ENCODE peak calls at places on chromosomes 6 and 20, in seven cellular contexts. D, K, X, R, L, E and F are unnamed samples.

GRCh38 chr6:137423444-137424168 is 70.6 kb downstream of the OLIG3 start:
- DNase-seq in D (no peak), K (no peak), X (no peak), R (no peak), L (peak), E (no peak), F (no peak)

GRCh38 chr6:51618563-51618962 is 468.9 kb downstream of the PKHD1 start:
- DNase-seq in D (peak), K (no peak), X (peak), R (no peak), L (no peak), E (no peak), F (no peak)

GRCh38 chr6:94270040-94270689 is 850.8 kb upstream of the EPHA7 start:
- DNase-seq in D (no peak), K (no peak), X (peak), R (no peak), L (peak), E (no peak), F (no peak)

GRCh38 chr6:10610289-10610688 is 84.1 kb downstream of the C6orf52 start:
- DNase-seq in D (no peak), K (peak), X (no peak), R (peak), L (no peak), E (peak), F (peak)

GRCh38 chr20:46438156-46438750 is 31.8 kb upstream of the ELMO2 start:
- DNase-seq in D (peak), K (peak), X (peak), R (peak), L (peak), E (no peak), F (no peak)

GRCh38 chr6:161137839-161138544 is 135.9 kb downstream of the AGPAT4 start:
- DNase-seq in D (peak), K (peak), X (no peak), R (peak), L (no peak), E (no peak), F (no peak)

GRCh38 chr20:57341657-57342056 is 9.4 kb upstream of the RAE1 start:
- DNase-seq in D (no peak), K (no peak), X (no peak), R (no peak), L (no peak), E (no peak), F (no peak)

GRCh38 chr6:16437984-16438383 is 199.6 kb downstream of the GMPR start:
- DNase-seq in D (no peak), K (no peak), X (no peak), R (no peak), L (no peak), E (no peak), F (no peak)

GRCh38 chr6:166251655-166252054 is 56.5 kb downstream of the PRR18 start:
- DNase-seq in D (no peak), K (no peak), X (no peak), R (no peak), L (no peak), E (no peak), F (no peak)

GRCh38 chr6:50720623-50721022 is 7.3 kb downstream of the TFAP2D start:
- DNase-seq in D (peak), K (no peak), X (peak), R (no peak), L (no peak), E (no peak), F (no peak)

GRCh38 chr20:57880155-57880648 is 170.4 kb upstream of the PMEPA1 start:
- DNase-seq in D (no peak), K (no peak), X (no peak), R (peak), L (no peak), E (peak), F (no peak)

GRCh38 chr6:104953410-104953953 is 3.4 kb upstream of the LIN28B start:
- DNase-seq in D (no peak), K (no peak), X (peak), R (no peak), L (no peak), E (no peak), F (no peak)

GRCh38 chr6:96947055-96947454 is 22.5 kb downstream of the KLHL32 start:
- DNase-seq in D (no peak), K (no peak), X (no peak), R (no peak), L (no peak), E (no peak), F (no peak)

GRCh38 chr6:119764927-119765681 is 415.5 kb upstream of the MAN1A1 start:
- DNase-seq in D (peak), K (no peak), X (no peak), R (no peak), L (no peak), E (no peak), F (no peak)

GRCh38 chr6:19337103-19337502 is 500.1 kb upstream of the ID4 start:
- DNase-seq in D (no peak), K (no peak), X (no peak), R (no peak), L (no peak), E (no peak), F (no peak)

GRCh38 chr20:13142143-13142542 is 78.9 kb upstream of the ISM1 start:
- DNase-seq in D (no peak), K (no peak), X (peak), R (peak), L (no peak), E (no peak), F (no peak)

GRCh38 chr6:127737009-127737486 is 160.1 kb downstream of the C6orf58 start:
- DNase-seq in D (peak), K (peak), X (peak), R (peak), L (peak), E (no peak), F (peak)

GRCh38 chr6:22664968-22665367 is 95.6 kb downstream of the HDGFL1 start:
- DNase-seq in D (peak), K (no peak), X (no peak), R (no peak), L (no peak), E (no peak), F (no peak)

GRCh38 chr6:55395836-55396235 is 68.6 kb downstream of the GFRAL start:
- DNase-seq in D (no peak), K (peak), X (no peak), R (no peak), L (no peak), E (no peak), F (no peak)

GRCh38 chr20:59598625-59599310 is 5.6 kb upstream of the PHACTR3 start:
- DNase-seq in D (peak), K (no peak), X (peak), R (peak), L (peak), E (peak), F (no peak)

GRCh38 chr20:62025832-62026563 is 39.7 kb downstream of the TAF4 start:
- DNase-seq in D (no peak), K (peak), X (no peak), R (peak), L (peak), E (no peak), F (peak)

GRCh38 chr20:59123011-59123676 is 40.5 kb upstream of the ZNF831 start:
- DNase-seq in D (no peak), K (no peak), X (no peak), R (no peak), L (no peak), E (no peak), F (no peak)

GRCh38 chr6:44224154-44224977 is 971 bp downstream of the SLC29A1 start:
- DNase-seq in D (peak), K (no peak), X (no peak), R (peak), L (peak), E (no peak), F (no peak)

GRCh38 chr6:148323344-148323743 is 19.3 kb upstream of the SASH1 start:
- DNase-seq in D (peak), K (no peak), X (peak), R (peak), L (peak), E (no peak), F (no peak)

GRCh38 chr20:64158346-64159285 is 5.6 kb upstream of the MYT1 start:
- DNase-seq in D (no peak), K (no peak), X (no peak), R (no peak), L (no peak), E (no peak), F (no peak)

GRCh38 chr20:16054917-16055316 is 518.3 kb downstream of the KIF16B start:
- DNase-seq in D (no peak), K (no peak), X (no peak), R (no peak), L (no peak), E (no peak), F (no peak)

GRCh38 chr6:139886396-139886795 is 511.9 kb upstream of the CITED2 start:
- DNase-seq in D (no peak), K (no peak), X (no peak), R (no peak), L (no peak), E (no peak), F (no peak)

DNA sequence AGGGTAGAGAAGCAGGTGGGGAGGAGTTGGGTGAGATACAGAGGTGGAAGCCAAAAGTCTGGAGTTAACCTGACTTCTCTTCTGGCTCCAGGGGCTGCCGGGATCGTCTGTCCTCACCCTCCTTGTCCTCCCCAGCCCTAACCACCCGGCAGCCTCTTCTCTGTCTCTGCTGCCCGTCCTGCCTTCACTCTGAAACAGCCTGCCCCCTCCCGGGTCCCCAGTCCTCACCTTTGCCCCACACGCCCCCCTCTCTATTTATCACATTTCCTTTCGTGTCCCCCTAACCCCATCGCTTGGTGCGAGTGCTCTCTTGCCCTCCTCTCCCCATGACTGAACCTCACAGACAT is 5.7 kb downstream of the RING1 start:
- DNase-seq in D (no peak), K (no peak), X (no peak), R (no peak), L (no peak), E (no peak), F (no peak)
- H3K4me3 ChIP-seq in D (peak), K (peak), X (peak), R (peak), L (peak), E (peak), F (peak)

DNA sequence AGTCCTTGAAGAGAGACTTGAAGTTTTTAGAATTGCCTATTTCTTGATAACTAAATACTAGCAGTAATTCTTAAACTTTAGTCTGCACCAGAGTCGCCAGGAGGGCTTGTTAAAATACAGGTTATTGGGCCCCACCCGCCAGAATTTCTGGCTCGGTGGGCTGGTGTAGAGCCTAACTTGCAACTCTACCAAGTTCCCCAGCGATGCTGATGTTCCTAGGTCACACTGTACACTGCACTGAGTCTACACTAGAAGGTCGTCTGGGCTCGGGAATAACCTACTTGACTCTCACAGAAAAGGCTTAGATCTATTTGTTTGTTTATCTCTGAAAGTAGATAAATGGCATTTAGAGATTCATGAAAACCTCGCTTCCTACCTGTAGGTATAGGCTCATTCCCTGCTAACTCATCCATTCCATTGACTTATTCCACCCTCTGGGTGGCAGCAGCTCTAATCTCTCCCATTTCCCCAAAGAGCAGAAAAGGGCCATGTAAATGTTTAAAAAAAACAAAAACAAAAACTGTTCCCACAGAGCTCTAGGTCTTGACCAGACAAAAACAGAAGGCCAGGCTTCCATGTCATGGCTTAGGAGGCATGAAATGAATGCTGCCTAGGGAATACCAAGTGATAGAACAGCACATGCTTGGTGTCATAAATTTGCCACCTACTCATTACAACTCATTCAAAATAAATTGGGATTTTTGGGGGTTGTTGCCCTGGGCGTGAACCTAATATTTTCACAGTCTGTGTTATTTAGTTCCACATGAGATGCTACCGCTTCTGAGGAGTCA is 292.1 kb downstream of the ADGB start:
- DNase-seq in D (no peak), K (no peak), X (no peak), R (peak), L (no peak), E (no peak), F (no peak)
- TF ChIP-seq CTCF in D (peak), K (peak), X (peak), R (no peak), L (no peak), E (peak), F (no peak)

GRCh38 chr20:6768228-6769185 is 1.0 kb downstream of the BMP2 start:
- DNase-seq in D (peak), K (peak), X (peak), R (peak), L (no peak), E (peak), F (no peak)
- H3K4me3 ChIP-seq in D (peak), K (peak), X (peak), R (peak), L (peak), E (peak), F (peak)

GRCh38 chr6:95866732-95867131 is 149.0 kb upstream of the FUT9 start:
- DNase-seq in D (peak), K (no peak), X (peak), R (no peak), L (peak), E (no peak), F (no peak)
- TF ChIP-seq CTCF in D (peak), K (no peak), X (peak), R (no peak), L (peak), E (peak), F (no peak)

GRCh38 chr6:35507221-35507620 is 5.5 kb downstream of the TULP1 start:
- DNase-seq in D (no peak), K (no peak), X (no peak), R (no peak), L (no peak), E (no peak), F (no peak)
- H3K4me3 ChIP-seq in D (no peak), K (no peak), X (no peak), R (no peak), L (no peak), E (no peak), F (no peak)

DNA sequence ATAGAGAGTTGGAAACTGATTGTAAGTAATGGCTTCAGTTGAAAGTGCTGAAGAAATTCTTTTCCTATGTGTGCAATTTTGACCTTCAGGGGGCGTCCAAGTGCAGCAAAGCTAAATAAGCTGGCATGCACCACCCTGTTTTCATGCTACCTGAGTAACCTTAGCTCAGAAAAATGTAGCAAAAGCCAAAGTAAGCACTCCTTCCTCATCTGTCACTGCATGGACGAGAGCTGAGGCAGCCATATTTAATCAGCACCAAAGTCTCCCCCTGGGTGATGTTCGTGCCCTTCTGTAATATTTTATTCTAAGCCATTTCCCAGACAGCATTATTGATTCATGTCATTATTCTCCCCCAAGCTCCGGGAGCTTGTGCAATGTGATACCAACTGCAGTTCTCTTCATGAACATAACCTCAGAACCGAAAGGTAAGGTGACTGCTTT is 123.1 kb downstream of the RPS12 start:
- DNase-seq in D (peak), K (peak), X (peak), R (peak), L (peak), E (no peak), F (no peak)
- TF ChIP-seq CTCF in D (peak), K (peak), X (peak), R (peak), L (peak), E (peak), F (peak)

DNA sequence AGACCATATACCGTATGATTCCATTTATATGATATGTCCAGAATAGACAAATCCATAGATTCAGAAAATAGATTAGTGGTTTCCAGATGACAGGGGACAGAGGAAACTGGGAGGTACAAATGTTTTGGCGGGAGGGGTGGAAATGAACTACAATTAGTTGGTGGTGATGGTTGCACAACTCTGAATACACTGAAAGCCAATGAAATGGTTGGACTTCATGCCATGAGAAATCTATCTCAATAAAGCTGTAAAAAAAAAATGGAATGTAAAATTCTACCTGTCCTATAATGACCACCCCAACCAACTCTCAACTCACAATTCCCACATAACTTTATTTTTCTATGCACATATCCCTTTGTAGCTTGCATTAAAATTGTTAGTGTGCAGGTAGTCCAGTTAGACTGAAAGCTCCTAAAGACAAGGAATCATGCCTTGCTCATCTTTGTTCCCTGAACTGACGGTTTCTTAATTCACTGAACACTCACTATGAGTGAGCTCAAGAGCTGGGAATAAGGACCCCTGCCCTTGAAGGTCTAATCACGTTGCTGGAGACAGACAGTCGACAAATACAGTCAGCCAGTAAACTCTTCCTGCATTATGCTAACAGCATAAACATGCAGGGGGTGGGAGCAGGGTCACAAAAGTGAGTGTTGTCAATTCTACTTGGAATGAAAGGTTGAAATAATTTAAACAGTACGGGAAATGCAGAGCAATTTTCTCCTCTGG is 1.4 kb downstream of the DCDC2 start:
- DNase-seq in D (no peak), K (no peak), X (no peak), R (no peak), L (no peak), E (no peak), F (no peak)
- H3K4me3 ChIP-seq in D (no peak), K (no peak), X (no peak), R (no peak), L (no peak), E (no peak), F (no peak)

GRCh38 chr6:36210886-36211595 is 14.5 kb downstream of the BRPF3 start:
- DNase-seq in D (no peak), K (no peak), X (no peak), R (no peak), L (no peak), E (no peak), F (no peak)
- TF ChIP-seq CTCF in D (no peak), K (no peak), X (no peak), R (no peak), L (no peak), E (no peak), F (no peak)